ENCODE peak calls at places on chromosome 10, in eight cellular contexts. U is SK-N-SH, N is GM23248, E is GM23338, Y is HCT116, R is hepatocyte, O is OCI-LY7, T is PC-3. A is an unnamed sample.

GRCh38 chr10:17784701-17785100 is 24.4 kb upstream of the MRC1 start:
- DNase-seq in U (no peak), N (peak), E (no peak), Y (no peak), R (no peak), O (no peak), T (peak), A (no peak)

GRCh38 chr10:112435013-112435619 is 11.6 kb downstream of the ZDHHC6 start:
- DNase-seq in U (no peak), N (peak), E (peak), Y (peak), R (peak), O (peak), T (peak), A (peak)

GRCh38 chr10:19815478-19816419 is 483 bp upstream of the PLXDC2 start:
- DNase-seq in U (peak), N (peak), E (peak), Y (no peak), R (peak), O (no peak), T (no peak), A (peak)

GRCh38 chr10:115829501-115830215 is 443.3 kb downstream of the GFRA1 start:
- DNase-seq in U (no peak), N (peak), E (peak), Y (no peak), R (peak), O (no peak), T (no peak), A (no peak)

GRCh38 chr10:9992656-9993055 is 1025.0 kb upstream of the CELF2 start:
- DNase-seq in U (no peak), N (no peak), E (peak), Y (no peak), R (peak), O (no peak), T (no peak), A (no peak)

GRCh38 chr10:57716884-57717283 is 550.8 kb downstream of the IPMK start:
- DNase-seq in U (no peak), N (peak), E (peak), Y (no peak), R (peak), O (no peak), T (peak), A (peak)

GRCh38 chr10:33238643-33239042 is 95.8 kb downstream of the NRP1 start:
- DNase-seq in U (no peak), N (peak), E (no peak), Y (no peak), R (no peak), O (no peak), T (peak), A (no peak)

GRCh38 chr10:17872191-17873091 is 63.3 kb downstream of the MRC1 start:
- DNase-seq in U (no peak), N (peak), E (peak), Y (peak), R (peak), O (peak), T (peak), A (no peak)

GRCh38 chr10:32155075-32155516 is 98.9 kb upstream of the KIF5B start:
- DNase-seq in U (no peak), N (peak), E (no peak), Y (no peak), R (no peak), O (no peak), T (peak), A (no peak)

GRCh38 chr10:30781571-30782542 is 152.3 kb upstream of the LYZL2 start:
- DNase-seq in U (peak), N (no peak), E (peak), Y (no peak), R (no peak), O (no peak), T (no peak), A (no peak)

GRCh38 chr10:8360365-8360764 is 305.9 kb downstream of the GATA3 start:
- DNase-seq in U (no peak), N (no peak), E (no peak), Y (no peak), R (no peak), O (no peak), T (no peak), A (peak)

GRCh38 chr10:18044976-18045720 is 93.4 kb downstream of the SLC39A12 start:
- DNase-seq in U (no peak), N (peak), E (peak), Y (no peak), R (no peak), O (no peak), T (no peak), A (no peak)

DNA sequence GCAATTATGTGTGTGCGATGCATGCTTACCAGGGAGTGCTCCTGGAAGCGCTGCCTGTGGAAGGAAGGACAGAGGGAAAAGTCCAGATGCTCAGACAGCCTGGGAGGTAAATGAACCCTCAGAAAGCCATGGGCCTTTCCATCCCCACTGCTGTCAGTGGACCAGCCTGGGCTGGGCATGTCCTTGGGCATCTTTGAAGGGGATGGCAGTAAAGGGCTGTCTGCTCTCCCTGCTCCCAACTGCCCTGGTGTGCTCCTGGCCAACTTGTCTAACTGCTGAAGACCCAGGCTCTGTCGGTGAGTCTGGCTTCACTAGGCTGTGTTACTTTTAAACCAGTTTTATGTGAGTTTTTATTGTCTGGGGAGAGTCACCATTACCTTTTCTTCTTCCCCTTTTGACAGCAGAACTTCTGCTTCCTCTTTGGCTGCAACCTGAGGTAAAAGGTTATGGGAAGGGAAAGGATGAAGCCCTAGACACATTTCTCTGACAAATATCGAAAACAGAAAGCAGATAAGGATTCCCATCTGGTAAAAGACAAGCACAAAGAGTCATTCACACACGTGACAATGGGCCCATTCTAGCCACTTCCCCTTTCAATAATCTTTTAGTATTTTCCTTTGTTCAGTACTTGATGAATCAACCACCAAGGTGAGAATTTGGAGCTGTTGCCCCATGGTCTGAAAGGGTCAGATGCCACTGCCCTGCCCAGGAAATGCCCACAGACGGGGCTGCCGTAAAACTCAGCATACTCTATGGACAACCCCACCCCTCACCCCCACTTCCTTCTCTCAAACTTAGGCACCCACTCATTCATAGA is 27.6 kb upstream of the PIK3AP1 start:
- DNase-seq in U (no peak), N (no peak), E (no peak), Y (no peak), R (no peak), O (peak), T (peak), A (peak)
- TF ChIP-seq EZH2phosphoT487 in U (no peak), N (no peak), E (no peak), Y (no peak), R (no peak), O (no peak), T (no peak), A (no peak)

GRCh38 chr10:78856421-78856820 is 212.3 kb upstream of the ZMIZ1 start:
- DNase-seq in U (no peak), N (no peak), E (no peak), Y (no peak), R (no peak), O (no peak), T (no peak), A (no peak)
- TF ChIP-seq EZH2phosphoT487 in U (no peak), N (no peak), E (no peak), Y (no peak), R (no peak), O (no peak), T (no peak), A (no peak)

GRCh38 chr10:35563266-35563891 is 41.8 kb upstream of the GJD4 start:
- DNase-seq in U (peak), N (peak), E (peak), Y (peak), R (peak), O (peak), T (peak), A (peak)
- TF ChIP-seq EZH2phosphoT487 in U (no peak), N (no peak), E (no peak), Y (no peak), R (no peak), O (no peak), T (no peak), A (no peak)

GRCh38 chr10:92291610-92291859 is 568 bp downstream of the MARCHF5 start:
- DNase-seq in U (no peak), N (no peak), E (no peak), Y (no peak), R (no peak), O (peak), T (no peak), A (peak)
- TF ChIP-seq EZH2phosphoT487 in U (no peak), N (no peak), E (no peak), Y (no peak), R (no peak), O (no peak), T (no peak), A (no peak)

A was measured in MM.1S.